ENCODE peak calls at places on chromosome 14, in nine cellular contexts. X is osteocyte, D is cardiac muscle cell, A is activated B cell treated with CpG ODN at 0.5 μM for 24 hours, V is B cell, T is tibial nerve, H is endothelial cell of umbilical vein, W is GM13977, L is right lobe of liver. R is an unnamed sample.
A peak's percentile ranks its signal among the peaks of the same experiment; 100 is the strongest.

GRCh38 chr14:74035556-74035955 is 16.4 kb downstream of the BBOF1 start:
- DNase-seq in H (no peak), A (no peak), L (no peak), D (peak; percentile 9), T (no peak), X (no peak), W (no peak), V (no peak), R (no peak)

GRCh38 chr14:102279688-102280348 is 25.1 kb downstream of the MOK start:
- DNase-seq in W (no peak), D (peak; percentile 97), X (no peak), L (no peak), T (no peak), H (no peak), V (no peak), A (no peak), R (no peak)

GRCh38 chr14:97379091-97379531 is 581.9 kb downstream of the VRK1 start:
- DNase-seq in D (no peak), W (no peak), T (no peak), H (no peak), L (no peak), V (no peak), A (no peak), X (no peak), R (no peak)

GRCh38 chr14:50038398-50039119 is 77.8 kb downstream of the VCPKMT start:
- DNase-seq in V (peak; percentile 46), H (no peak), T (no peak), W (peak; percentile 84), L (no peak), X (no peak), D (peak; percentile 71), A (no peak), R (no peak)

GRCh38 chr14:27605298-27605697 is 1007.5 kb upstream of the NOVA1 start:
- DNase-seq in L (no peak), A (no peak), D (no peak), W (no peak), H (no peak), X (no peak), T (no peak), V (no peak), R (no peak)

GRCh38 chr14:67674139-67674479 is 323 bp downstream of the VTI1B start:
- DNase-seq in T (peak; percentile 23), L (peak; percentile 85), V (peak; percentile 43), H (peak; percentile 70), A (peak; percentile 47), W (peak; percentile 56), X (peak; percentile 88), D (peak; percentile 58), R (peak; percentile 85)

GRCh38 chr14:74176404-74176788 is 62.9 kb upstream of the VSX2 start:
- DNase-seq in V (no peak), X (no peak), D (peak; percentile 50), W (no peak), H (no peak), L (no peak), T (no peak), A (no peak), R (no peak)

GRCh38 chr14:55609681-55610080 is 29.7 kb downstream of the KTN1 start:
- DNase-seq in X (no peak), A (no peak), W (no peak), L (no peak), T (no peak), V (no peak), D (peak; percentile 63), H (peak; percentile 49), R (no peak)

GRCh38 chr14:91419044-91419397 is 1.4 kb upstream of the CCDC88C start:
- DNase-seq in V (no peak), L (no peak), A (no peak), H (no peak), T (no peak), X (no peak), W (no peak), D (no peak), R (no peak)

GRCh38 chr14:21320913-21321312 is 41.0 kb downstream of the RPGRIP1 start:
- DNase-seq in V (no peak), W (no peak), T (no peak), A (no peak), L (no peak), H (no peak), X (no peak), D (no peak), R (no peak)

GRCh38 chr14:50362791-50363733 is 33.6 kb downstream of the CDKL1 start:
- DNase-seq in X (peak; percentile 64), T (no peak), D (peak; percentile 16), L (no peak), A (no peak), W (peak; percentile 31), H (no peak), V (no peak), R (no peak)

GRCh38 chr14:94586635-94587034 is 5.4 kb downstream of the SERPINA5 start:
- DNase-seq in X (no peak), W (no peak), T (no peak), D (no peak), A (no peak), V (no peak), H (no peak), L (no peak), R (no peak)

GRCh38 chr14:104855532-104856090 is 9.5 kb upstream of the CEP170B start:
- DNase-seq in T (no peak), A (no peak), V (no peak), D (no peak), W (no peak), X (no peak), H (no peak), L (peak; percentile 15), R (no peak)

GRCh38 chr14:33081259-33081658 is 142.6 kb downstream of the NPAS3 start:
- DNase-seq in T (no peak), V (no peak), H (no peak), D (no peak), L (no peak), A (no peak), X (no peak), W (no peak), R (no peak)

GRCh38 chr14:58171090-58171489 is 19.1 kb upstream of the ARMH4 start:
- DNase-seq in D (peak; percentile 85), V (no peak), X (no peak), H (peak; percentile 71), L (peak; percentile 70), W (peak; percentile 63), A (no peak), T (peak; percentile 29), R (peak; percentile 77)

GRCh38 chr14:38481939-38482678 is 226.2 kb upstream of the CLEC14A start:
- DNase-seq in D (peak; percentile 47), H (no peak), V (no peak), L (no peak), W (no peak), A (no peak), X (no peak), T (no peak), R (peak; percentile 45)

GRCh38 chr14:80850197-80850814 is 91.2 kb downstream of the CEP128 start:
- DNase-seq in X (no peak), H (peak; percentile 63), V (no peak), T (no peak), A (no peak), D (peak; percentile 68), W (peak; percentile 10), L (no peak), R (no peak)

GRCh38 chr14:71365305-71365865 is 458.1 kb downstream of the PCNX1 start:
- DNase-seq in D (no peak), H (no peak), W (no peak), X (no peak), V (no peak), A (no peak), L (no peak), T (no peak), R (no peak)

GRCh38 chr14:72675126-72675525 is 218.8 kb downstream of the DPF3 start:
- DNase-seq in L (no peak), T (no peak), D (no peak), V (no peak), W (no peak), A (no peak), H (no peak), X (no peak), R (no peak)

GRCh38 chr14:55136241-55136640 is 7.2 kb downstream of the LGALS3 start:
- DNase-seq in T (no peak), W (no peak), X (no peak), A (no peak), V (no peak), H (no peak), L (no peak), D (peak; percentile 47), R (no peak)

GRCh38 chr14:34147461-34147860 is 196.6 kb upstream of the EGLN3 start:
- DNase-seq in X (no peak), T (no peak), D (no peak), H (no peak), L (no peak), W (no peak), A (no peak), V (no peak), R (no peak)

GRCh38 chr14:24207104-24207543 is 1.6 kb downstream of the TSSK4 start:
- DNase-seq in W (no peak), L (no peak), T (no peak), D (no peak), A (no peak), V (no peak), H (no peak), X (no peak), R (no peak)
- TF ChIP-seq CTCF in W (no peak), L (no peak), T (no peak), D (no peak), A (no peak), V (no peak), H (no peak), X (no peak), R (no peak)

GRCh38 chr14:63045612-63046320 is 508 bp upstream of the KCNH5 start:
- DNase-seq in W (no peak), D (peak; percentile 36), H (no peak), A (no peak), V (no peak), X (peak; percentile 89), L (peak; percentile 49), T (no peak), R (peak; percentile 41)
- TF ChIP-seq CTCF in W (no peak), D (no peak), H (peak; percentile 3), A (no peak), V (no peak), X (no peak), L (no peak), T (no peak), R (no peak)

GRCh38 chr14:75298187-75298985 is 19.8 kb downstream of the FOS start:
- DNase-seq in T (peak; percentile 58), A (no peak), W (no peak), V (no peak), H (no peak), L (peak; percentile 70), X (no peak), D (peak; percentile 92), R (peak; percentile 89)
- TF ChIP-seq CTCF in T (no peak), A (no peak), W (no peak), V (no peak), H (no peak), L (no peak), X (no peak), D (no peak), R (no peak)

GRCh38 chr14:85852900-85853299 is 323.0 kb downstream of the FLRT2 start:
- DNase-seq in V (no peak), H (no peak), T (no peak), A (no peak), L (no peak), W (no peak), D (no peak), X (no peak), R (no peak)

GRCh38 chr14:85853996-85854526 is 324.1 kb downstream of the FLRT2 start:
- DNase-seq in W (no peak), V (no peak), A (no peak), H (no peak), D (no peak), T (no peak), L (no peak), X (no peak), R (no peak)

GRCh38 chr14:85856430-85856829 is 326.5 kb downstream of the FLRT2 start:
- DNase-seq in H (no peak), T (no peak), A (no peak), V (no peak), D (no peak), L (no peak), W (no peak), X (no peak), R (no peak)
- TF ChIP-seq CTCF in H (no peak), T (no peak), A (no peak), V (peak; percentile 9), D (no peak), L (peak; percentile 24), W (no peak), X (peak; percentile 48), R (peak; percentile 11)